ENCODE peak calls at places on chromosomes 6 and 20, in ten cellular contexts. Z, B, D, I, T, S, Q, G, N and Y are unnamed samples.

GRCh38 chr6:138088307-138088744 is 18.9 kb downstream of the PERP start:
- DNase-seq in Z (peak; percentile 87), B (peak; percentile 45), D (peak; percentile 44), I (peak; percentile 97), T (no peak), S (peak; percentile 95), Q (no peak), G (peak; percentile 83), N (peak; percentile 47), Y (no peak)

GRCh38 chr20:23700931-23701330 is 12.1 kb upstream of the CST4 start:
- DNase-seq in Z (no peak), B (no peak), D (no peak), I (no peak), T (no peak), S (no peak), Q (no peak), G (no peak), N (no peak), Y (no peak)

GRCh38 chr6:111725446-111726112 is 119.9 kb upstream of the TRAF3IP2 start:
- DNase-seq in Z (no peak), B (no peak), D (no peak), I (peak; percentile 32), T (no peak), S (no peak), Q (no peak), G (peak; percentile 90), N (no peak), Y (no peak)

GRCh38 chr6:138652824-138653223 is 120.7 kb upstream of the CCDC28A start:
- DNase-seq in Z (no peak), B (no peak), D (no peak), I (no peak), T (no peak), S (no peak), Q (no peak), G (no peak), N (no peak), Y (no peak)

GRCh38 chr6:81769834-81770233 is 17.4 kb upstream of the TENT5A start:
- DNase-seq in Z (peak; percentile 81), B (no peak), D (no peak), I (peak; percentile 54), T (no peak), S (peak; percentile 66), Q (no peak), G (peak; percentile 72), N (no peak), Y (no peak)

GRCh38 chr20:1423625-1424106 is 30.8 kb upstream of the FKBP1A start:
- DNase-seq in Z (peak; percentile 53), B (no peak), D (no peak), I (peak; percentile 69), T (peak; percentile 34), S (no peak), Q (no peak), G (peak; percentile 78), N (peak; percentile 99), Y (peak; percentile 63)

GRCh38 chr20:528923-529594 is 14.5 kb downstream of the CSNK2A1 start:
- DNase-seq in Z (peak; percentile 70), B (peak; percentile 70), D (peak; percentile 58), I (peak; percentile 93), T (no peak), S (peak; percentile 93), Q (peak; percentile 64), G (peak; percentile 92), N (peak; percentile 18), Y (no peak)

GRCh38 chr6:75620387-75621304 is 19.0 kb downstream of the SENP6 start:
- DNase-seq in Z (no peak), B (no peak), D (no peak), I (no peak), T (no peak), S (no peak), Q (no peak), G (no peak), N (no peak), Y (no peak)

GRCh38 chr6:97917369-97917768 is 634.4 kb upstream of the MMS22L start:
- DNase-seq in Z (no peak), B (no peak), D (no peak), I (no peak), T (no peak), S (no peak), Q (no peak), G (no peak), N (no peak), Y (no peak)

GRCh38 chr6:28336284-28337024 is 506 bp upstream of the ZSCAN31 start:
- DNase-seq in Z (peak; percentile 72), B (no peak), D (no peak), I (peak; percentile 31), T (peak; percentile 57), S (no peak), Q (no peak), G (no peak), N (no peak), Y (peak; percentile 48)

GRCh38 chr6:95169790-95170189 is 407.5 kb upstream of the MANEA start:
- DNase-seq in Z (no peak), B (no peak), D (no peak), I (peak; percentile 28), T (no peak), S (no peak), Q (no peak), G (no peak), N (no peak), Y (no peak)

GRCh38 chr20:58819921-58820320 is 30.8 kb downstream of the GNAS-AS1 start:
- DNase-seq in Z (no peak), B (no peak), D (no peak), I (no peak), T (no peak), S (no peak), Q (no peak), G (no peak), N (no peak), Y (no peak)

GRCh38 chr6:54053893-54054391 is 57.3 kb upstream of the MLIP start:
- DNase-seq in Z (peak; percentile 73), B (peak; percentile 86), D (no peak), I (peak; percentile 90), T (no peak), S (peak; percentile 93), Q (peak; percentile 66), G (peak; percentile 93), N (peak; percentile 92), Y (no peak)
- H3K4me2 ChIP-seq in Z (peak overlapping the region; percentile 32), B (peak overlapping the region; percentile 77), D (peak overlapping the region; percentile 61), I (peak overlapping the region; percentile 70), T (no peak overlapping the region), S (peak overlapping the region; percentile 64), Q (peak overlapping the region; percentile 79), G (peak overlapping the region; percentile 44), N (no peak overlapping the region), Y (no peak overlapping the region)

GRCh38 chr20:60088236-60088635 is 130.0 kb downstream of the CDH26 start:
- DNase-seq in Z (no peak), B (no peak), D (no peak), I (no peak), T (no peak), S (no peak), Q (no peak), G (no peak), N (no peak), Y (no peak)

GRCh38 chr20:60095456-60095855 is 137.2 kb downstream of the CDH26 start:
- DNase-seq in Z (no peak), B (peak; percentile 58), D (no peak), I (no peak), T (no peak), S (no peak), Q (no peak), G (no peak), N (no peak), Y (peak; percentile 64)

GRCh38 chr20:60097285-60097684 is 139.1 kb downstream of the CDH26 start:
- DNase-seq in Z (no peak), B (no peak), D (no peak), I (no peak), T (no peak), S (no peak), Q (no peak), G (no peak), N (no peak), Y (no peak)

GRCh38 chr20:60091284-60091683 is 133.1 kb downstream of the CDH26 start:
- DNase-seq in Z (no peak), B (peak; percentile 58), D (no peak), I (no peak), T (no peak), S (no peak), Q (no peak), G (no peak), N (no peak), Y (no peak)

DNA sequence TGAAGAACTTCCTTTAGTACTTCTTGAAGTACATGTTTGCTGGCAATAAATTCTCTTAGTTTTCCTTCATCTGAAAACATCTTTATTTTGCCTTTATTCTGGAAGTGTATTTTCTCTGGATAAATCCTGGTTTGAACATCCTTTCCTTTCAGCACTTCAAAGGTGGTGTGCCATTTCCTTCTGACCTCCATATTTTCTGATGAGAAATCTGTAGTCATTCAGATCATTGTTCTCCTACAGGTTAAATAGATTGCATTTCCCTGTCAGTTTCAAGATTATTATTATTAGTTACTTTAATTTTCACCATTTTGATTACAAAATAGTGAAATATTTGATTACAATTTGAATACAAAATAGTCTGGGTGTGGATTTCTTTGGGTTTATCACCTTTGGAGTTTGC is 134.5 kb downstream of the CDH26 start:
- DNase-seq in Z (no peak), B (no peak), D (no peak), I (no peak), T (no peak), S (no peak), Q (no peak), G (no peak), N (no peak), Y (no peak)
- H3K4me2 ChIP-seq in Z (no peak overlapping the region), B (no peak overlapping the region), D (no peak overlapping the region), I (no peak overlapping the region), T (no peak overlapping the region), S (no peak overlapping the region), Q (no peak overlapping the region), G (no peak overlapping the region), N (no peak overlapping the region), Y (no peak overlapping the region)

DNA sequence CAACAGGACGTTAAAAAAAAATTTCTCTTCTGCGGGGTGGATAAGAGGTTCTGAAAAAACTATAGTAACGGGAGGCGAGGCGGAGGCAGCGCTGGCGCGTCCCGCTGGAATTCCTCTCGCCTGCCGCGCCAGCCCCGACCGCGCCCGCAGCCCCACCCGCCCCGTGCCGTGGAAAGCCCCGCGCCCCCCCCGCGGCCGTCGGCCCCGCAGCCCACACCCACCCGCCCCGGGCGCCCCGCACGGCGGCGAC is 476 bp upstream of the QKI start:
- DNase-seq in Z (no peak), B (no peak), D (no peak), I (no peak), T (no peak), S (no peak), Q (no peak), G (no peak), N (no peak), Y (no peak)
- H3K4me2 ChIP-seq in Z (peak overlapping the region; percentile 87), B (peak overlapping the region; percentile 97), D (peak overlapping the region; percentile 24), I (no peak overlapping the region), T (peak overlapping the region; percentile 65), S (peak overlapping the region; percentile 96), Q (no peak overlapping the region), G (no peak overlapping the region), N (no peak overlapping the region), Y (no peak overlapping the region)

DNA sequence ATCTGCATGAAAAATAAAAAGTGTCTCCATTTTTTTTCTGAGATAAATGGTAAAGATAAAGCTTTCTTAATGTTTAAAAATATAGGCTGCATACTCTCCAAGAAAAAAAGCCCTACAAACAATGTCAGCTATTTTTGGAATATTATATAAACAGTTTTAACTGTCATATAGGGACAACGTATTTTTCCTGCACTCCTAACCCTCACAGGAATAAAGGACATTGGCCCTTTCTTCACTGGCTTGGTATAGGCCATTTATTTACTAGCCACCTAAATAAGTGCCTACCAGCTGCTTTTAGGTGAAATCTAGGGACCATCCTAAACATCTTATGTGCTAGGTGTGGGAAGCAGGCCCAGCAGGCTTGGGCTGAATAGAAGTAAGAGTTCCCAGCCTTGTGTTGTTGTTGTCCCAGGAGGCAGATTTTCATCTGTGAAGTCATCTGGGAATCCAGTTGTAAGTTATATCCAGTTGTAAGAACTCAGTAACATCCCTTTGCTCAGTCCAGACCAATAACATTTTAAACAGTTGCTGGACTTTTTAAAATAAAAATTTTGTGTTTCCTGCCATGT is 21.3 kb downstream of the FOXO3 start:
- DNase-seq in Z (no peak), B (peak; percentile 73), D (no peak), I (peak; percentile 30), T (no peak), S (no peak), Q (no peak), G (peak; percentile 52), N (no peak), Y (no peak)
- H3K4me2 ChIP-seq in Z (peak overlapping the region; percentile 47), B (peak overlapping the region; percentile 82), D (peak overlapping the region; percentile 45), I (peak overlapping the region; percentile 57), T (no peak overlapping the region), S (peak overlapping the region; percentile 72), Q (peak overlapping the region; percentile 66), G (peak overlapping the region; percentile 80), N (no peak overlapping the region), Y (no peak overlapping the region)